ENCODE peak calls at places on chromosome 7, in ten cellular contexts. One of them, this sample, is unnamed. For H3K27me3, the result is how much of the 10 kb centered on the place peaks cover.

GRCh38 chr7:80611353-80611752 is 27.1 kb upstream of the CD36 start:
- DNase-seq in breast epithelium: no peak
- DNase-seq in hepatocyte: no peak
- DNase-seq in HCT116: no peak
- DNase-seq in fibroblast of lung: no peak
- DNase-seq in brain microvascular endothelial cell: no peak
- DNase-seq in colonic mucosa: no peak
- DNase-seq in IMR-90: no peak
- DNase-seq in MM.1S: no peak
- DNase-seq in CD4-positive, CD25-positive, alpha-beta regulatory T cell: no peak
- DNase-seq in this sample: no peak

GRCh38 chr7:100372256-100372655 is 1.0 kb upstream of the PILRA start:
- DNase-seq in IMR-90: peak
- DNase-seq in fibroblast of lung: peak
- DNase-seq in CD4-positive, CD25-positive, alpha-beta regulatory T cell: no peak
- DNase-seq in breast epithelium: no peak
- DNase-seq in HCT116: no peak
- DNase-seq in colonic mucosa: no peak
- DNase-seq in hepatocyte: peak
- DNase-seq in brain microvascular endothelial cell: peak
- DNase-seq in MM.1S: no peak
- DNase-seq in this sample: no peak

GRCh38 chr7:78679477-78679876 is 774.0 kb downstream of the MAGI2 start:
- DNase-seq in colonic mucosa: no peak
- DNase-seq in HCT116: no peak
- DNase-seq in breast epithelium: no peak
- DNase-seq in fibroblast of lung: no peak
- DNase-seq in MM.1S: peak
- DNase-seq in hepatocyte: no peak
- DNase-seq in CD4-positive, CD25-positive, alpha-beta regulatory T cell: no peak
- DNase-seq in brain microvascular endothelial cell: no peak
- DNase-seq in IMR-90: no peak
- DNase-seq in this sample: no peak

GRCh38 chr7:322111-322671 is 32.2 kb downstream of the FOXL3 start:
- DNase-seq in CD4-positive, CD25-positive, alpha-beta regulatory T cell: peak
- DNase-seq in brain microvascular endothelial cell: no peak
- DNase-seq in colonic mucosa: peak
- DNase-seq in IMR-90: peak
- DNase-seq in MM.1S: peak
- DNase-seq in fibroblast of lung: peak
- DNase-seq in hepatocyte: peak
- DNase-seq in HCT116: peak
- DNase-seq in breast epithelium: peak
- DNase-seq in this sample: peak

GRCh38 chr7:49911906-49912305 is 138.5 kb downstream of the VWC2 start:
- DNase-seq in colonic mucosa: no peak
- DNase-seq in HCT116: no peak
- DNase-seq in MM.1S: no peak
- DNase-seq in hepatocyte: no peak
- DNase-seq in CD4-positive, CD25-positive, alpha-beta regulatory T cell: no peak
- DNase-seq in fibroblast of lung: no peak
- DNase-seq in breast epithelium: no peak
- DNase-seq in brain microvascular endothelial cell: no peak
- DNase-seq in IMR-90: no peak
- DNase-seq in this sample: no peak

GRCh38 chr7:72444023-72444776 is 32.1 kb upstream of the CALN1 start:
- DNase-seq in fibroblast of lung: no peak
- DNase-seq in hepatocyte: peak
- DNase-seq in brain microvascular endothelial cell: no peak
- DNase-seq in breast epithelium: no peak
- DNase-seq in HCT116: no peak
- DNase-seq in CD4-positive, CD25-positive, alpha-beta regulatory T cell: no peak
- DNase-seq in MM.1S: no peak
- DNase-seq in IMR-90: no peak
- DNase-seq in colonic mucosa: no peak
- DNase-seq in this sample: no peak

GRCh38 chr7:2782565-2782964 is 61.5 kb downstream of the GNA12 start:
- DNase-seq in CD4-positive, CD25-positive, alpha-beta regulatory T cell: no peak
- DNase-seq in hepatocyte: no peak
- DNase-seq in brain microvascular endothelial cell: no peak
- DNase-seq in colonic mucosa: no peak
- DNase-seq in HCT116: no peak
- DNase-seq in MM.1S: no peak
- DNase-seq in IMR-90: no peak
- DNase-seq in fibroblast of lung: no peak
- DNase-seq in breast epithelium: no peak
- DNase-seq in this sample: no peak

GRCh38 chr7:31083205-31083801 is 31.2 kb downstream of the ADCYAP1R1 start:
- DNase-seq in CD4-positive, CD25-positive, alpha-beta regulatory T cell: no peak
- DNase-seq in IMR-90: no peak
- DNase-seq in brain microvascular endothelial cell: no peak
- DNase-seq in breast epithelium: no peak
- DNase-seq in colonic mucosa: no peak
- DNase-seq in HCT116: no peak
- DNase-seq in MM.1S: no peak
- DNase-seq in fibroblast of lung: no peak
- DNase-seq in hepatocyte: no peak
- DNase-seq in this sample: no peak

GRCh38 chr7:24477807-24478655 is 95.2 kb upstream of the PALS2 start:
- DNase-seq in HCT116: no peak
- DNase-seq in hepatocyte: peak
- DNase-seq in CD4-positive, CD25-positive, alpha-beta regulatory T cell: no peak
- DNase-seq in brain microvascular endothelial cell: peak
- DNase-seq in breast epithelium: no peak
- DNase-seq in IMR-90: peak
- DNase-seq in fibroblast of lung: peak
- DNase-seq in colonic mucosa: no peak
- DNase-seq in MM.1S: no peak
- DNase-seq in this sample: peak

GRCh38 chr7:94223375-94224084 is 171.2 kb upstream of the COL1A2 start:
- DNase-seq in MM.1S: no peak
- DNase-seq in colonic mucosa: no peak
- DNase-seq in brain microvascular endothelial cell: peak
- DNase-seq in breast epithelium: no peak
- DNase-seq in IMR-90: peak
- DNase-seq in fibroblast of lung: peak
- DNase-seq in HCT116: peak
- DNase-seq in CD4-positive, CD25-positive, alpha-beta regulatory T cell: no peak
- DNase-seq in hepatocyte: peak
- DNase-seq in this sample: peak

GRCh38 chr7:6654113-6654841 is 17.2 kb downstream of the ZNF316 start:
- DNase-seq in brain microvascular endothelial cell: no peak
- DNase-seq in fibroblast of lung: no peak
- DNase-seq in hepatocyte: no peak
- DNase-seq in breast epithelium: no peak
- DNase-seq in CD4-positive, CD25-positive, alpha-beta regulatory T cell: no peak
- DNase-seq in colonic mucosa: no peak
- DNase-seq in IMR-90: no peak
- DNase-seq in MM.1S: no peak
- DNase-seq in HCT116: no peak
- DNase-seq in this sample: no peak

GRCh38 chr7:42236266-42237161 is 495 bp downstream of the GLI3 start:
- DNase-seq in CD4-positive, CD25-positive, alpha-beta regulatory T cell: no peak
- DNase-seq in brain microvascular endothelial cell: peak
- DNase-seq in fibroblast of lung: peak
- DNase-seq in HCT116: no peak
- DNase-seq in IMR-90: peak
- DNase-seq in hepatocyte: peak
- DNase-seq in colonic mucosa: peak
- DNase-seq in breast epithelium: no peak
- DNase-seq in MM.1S: peak
- DNase-seq in this sample: peak

GRCh38 chr7:123562121-123562520 is 4.5 kb upstream of the NDUFA5 start:
- DNase-seq in hepatocyte: no peak
- DNase-seq in brain microvascular endothelial cell: no peak
- DNase-seq in colonic mucosa: no peak
- DNase-seq in fibroblast of lung: no peak
- DNase-seq in IMR-90: no peak
- DNase-seq in breast epithelium: no peak
- DNase-seq in CD4-positive, CD25-positive, alpha-beta regulatory T cell: no peak
- DNase-seq in HCT116: no peak
- DNase-seq in MM.1S: no peak
- DNase-seq in this sample: no peak

GRCh38 chr7:33091111-33091531 is 18.1 kb downstream of the RP9 start:
- DNase-seq in colonic mucosa: no peak
- DNase-seq in fibroblast of lung: peak
- DNase-seq in CD4-positive, CD25-positive, alpha-beta regulatory T cell: no peak
- DNase-seq in breast epithelium: no peak
- DNase-seq in HCT116: no peak
- DNase-seq in hepatocyte: no peak
- DNase-seq in IMR-90: peak
- DNase-seq in MM.1S: no peak
- DNase-seq in brain microvascular endothelial cell: no peak
- DNase-seq in this sample: no peak

GRCh38 chr7:130322615-130323014 is 22.0 kb upstream of the CPA5 start:
- DNase-seq in IMR-90: no peak
- DNase-seq in hepatocyte: no peak
- DNase-seq in MM.1S: no peak
- DNase-seq in fibroblast of lung: no peak
- DNase-seq in HCT116: no peak
- DNase-seq in breast epithelium: peak
- DNase-seq in brain microvascular endothelial cell: no peak
- DNase-seq in colonic mucosa: no peak
- DNase-seq in CD4-positive, CD25-positive, alpha-beta regulatory T cell: no peak
- DNase-seq in this sample: no peak

GRCh38 chr7:61576-62360 is 130.6 kb upstream of the FAM20C start:
- DNase-seq in colonic mucosa: no peak
- DNase-seq in hepatocyte: no peak
- DNase-seq in fibroblast of lung: no peak
- DNase-seq in CD4-positive, CD25-positive, alpha-beta regulatory T cell: no peak
- DNase-seq in MM.1S: no peak
- DNase-seq in breast epithelium: no peak
- DNase-seq in HCT116: no peak
- DNase-seq in IMR-90: no peak
- DNase-seq in brain microvascular endothelial cell: no peak
- DNase-seq in this sample: no peak

GRCh38 chr7:25665346-25665745 is 437.1 kb upstream of the NPVF start:
- DNase-seq in hepatocyte: no peak
- DNase-seq in IMR-90: no peak
- DNase-seq in MM.1S: no peak
- DNase-seq in colonic mucosa: no peak
- DNase-seq in fibroblast of lung: no peak
- DNase-seq in breast epithelium: no peak
- DNase-seq in brain microvascular endothelial cell: no peak
- DNase-seq in HCT116: no peak
- DNase-seq in CD4-positive, CD25-positive, alpha-beta regulatory T cell: no peak
- DNase-seq in this sample: no peak

GRCh38 chr7:129494041-129494440 is 8.3 kb upstream of the SMKR1 start:
- DNase-seq in hepatocyte: peak
- DNase-seq in MM.1S: peak
- DNase-seq in brain microvascular endothelial cell: peak
- DNase-seq in IMR-90: peak
- DNase-seq in fibroblast of lung: peak
- DNase-seq in colonic mucosa: no peak
- DNase-seq in breast epithelium: no peak
- DNase-seq in HCT116: no peak
- DNase-seq in CD4-positive, CD25-positive, alpha-beta regulatory T cell: no peak
- DNase-seq in this sample: peak

GRCh38 chr7:119964640-119965542 is 308.1 kb upstream of the KCND2 start:
- DNase-seq in MM.1S: peak
- DNase-seq in brain microvascular endothelial cell: peak
- DNase-seq in hepatocyte: no peak
- DNase-seq in fibroblast of lung: peak
- DNase-seq in IMR-90: peak
- DNase-seq in CD4-positive, CD25-positive, alpha-beta regulatory T cell: no peak
- DNase-seq in colonic mucosa: no peak
- DNase-seq in HCT116: no peak
- DNase-seq in breast epithelium: no peak
- DNase-seq in this sample: no peak

GRCh38 chr7:122465296-122465695 is 160.7 kb upstream of the FEZF1 start:
- DNase-seq in fibroblast of lung: no peak
- DNase-seq in colonic mucosa: no peak
- DNase-seq in hepatocyte: no peak
- DNase-seq in MM.1S: no peak
- DNase-seq in CD4-positive, CD25-positive, alpha-beta regulatory T cell: no peak
- DNase-seq in IMR-90: no peak
- DNase-seq in breast epithelium: no peak
- DNase-seq in HCT116: no peak
- DNase-seq in brain microvascular endothelial cell: no peak
- DNase-seq in this sample: no peak

GRCh38 chr7:45075871-45076796 is 12.6 kb downstream of the NACAD start:
- DNase-seq in brain microvascular endothelial cell: no peak
- DNase-seq in IMR-90: no peak
- DNase-seq in CD4-positive, CD25-positive, alpha-beta regulatory T cell: no peak
- DNase-seq in breast epithelium: no peak
- DNase-seq in HCT116: no peak
- DNase-seq in MM.1S: no peak
- DNase-seq in colonic mucosa: no peak
- DNase-seq in hepatocyte: no peak
- DNase-seq in fibroblast of lung: no peak
- DNase-seq in this sample: no peak
- H3K27me3 ChIP-seq in brain microvascular endothelial cell: under half
- H3K27me3 ChIP-seq in IMR-90: under half
- H3K27me3 ChIP-seq in CD4-positive, CD25-positive, alpha-beta regulatory T cell: under half
- H3K27me3 ChIP-seq in breast epithelium: under half
- H3K27me3 ChIP-seq in HCT116: under half
- H3K27me3 ChIP-seq in MM.1S: under half
- H3K27me3 ChIP-seq in colonic mucosa: under half
- H3K27me3 ChIP-seq in hepatocyte: under half
- H3K27me3 ChIP-seq in fibroblast of lung: under half
- H3K27me3 ChIP-seq in this sample: under half

GRCh38 chr7:127996253-127997071 is 34.8 kb downstream of the LRRC4 start:
- DNase-seq in CD4-positive, CD25-positive, alpha-beta regulatory T cell: no peak
- DNase-seq in colonic mucosa: no peak
- DNase-seq in breast epithelium: no peak
- DNase-seq in MM.1S: no peak
- DNase-seq in hepatocyte: no peak
- DNase-seq in HCT116: no peak
- DNase-seq in IMR-90: no peak
- DNase-seq in fibroblast of lung: no peak
- DNase-seq in brain microvascular endothelial cell: no peak
- DNase-seq in this sample: peak
- H3K27ac ChIP-seq in CD4-positive, CD25-positive, alpha-beta regulatory T cell: no peak
- H3K27ac ChIP-seq in colonic mucosa: no peak
- H3K27ac ChIP-seq in breast epithelium: no peak
- H3K27ac ChIP-seq in MM.1S: no peak
- H3K27ac ChIP-seq in hepatocyte: peak
- H3K27ac ChIP-seq in HCT116: no peak
- H3K27ac ChIP-seq in IMR-90: peak
- H3K27ac ChIP-seq in fibroblast of lung: no peak
- H3K27ac ChIP-seq in brain microvascular endothelial cell: no peak
- H3K27ac ChIP-seq in this sample: peak

GRCh38 chr7:39260279-39260844 is 282.7 kb downstream of the POU6F2 start:
- DNase-seq in MM.1S: no peak
- DNase-seq in CD4-positive, CD25-positive, alpha-beta regulatory T cell: no peak
- DNase-seq in fibroblast of lung: no peak
- DNase-seq in colonic mucosa: no peak
- DNase-seq in HCT116: no peak
- DNase-seq in IMR-90: no peak
- DNase-seq in hepatocyte: no peak
- DNase-seq in brain microvascular endothelial cell: no peak
- DNase-seq in breast epithelium: no peak
- DNase-seq in this sample: no peak

GRCh38 chr7:39259391-39260003 is 281.8 kb downstream of the POU6F2 start:
- DNase-seq in CD4-positive, CD25-positive, alpha-beta regulatory T cell: no peak
- DNase-seq in fibroblast of lung: no peak
- DNase-seq in colonic mucosa: no peak
- DNase-seq in brain microvascular endothelial cell: no peak
- DNase-seq in MM.1S: no peak
- DNase-seq in breast epithelium: no peak
- DNase-seq in HCT116: no peak
- DNase-seq in IMR-90: no peak
- DNase-seq in hepatocyte: no peak
- DNase-seq in this sample: no peak
- H3K27me3 ChIP-seq in CD4-positive, CD25-positive, alpha-beta regulatory T cell: under half
- H3K27me3 ChIP-seq in fibroblast of lung: under half
- H3K27me3 ChIP-seq in colonic mucosa: under half
- H3K27me3 ChIP-seq in brain microvascular endothelial cell: under half
- H3K27me3 ChIP-seq in MM.1S: under half
- H3K27me3 ChIP-seq in breast epithelium: under half
- H3K27me3 ChIP-seq in HCT116: under half
- H3K27me3 ChIP-seq in IMR-90: under half
- H3K27me3 ChIP-seq in hepatocyte: under half
- H3K27me3 ChIP-seq in this sample: under half

GRCh38 chr7:157867685-157868305 is 531.0 kb downstream of the DNAJB6 start:
- DNase-seq in hepatocyte: no peak
- DNase-seq in CD4-positive, CD25-positive, alpha-beta regulatory T cell: no peak
- DNase-seq in fibroblast of lung: no peak
- DNase-seq in breast epithelium: no peak
- DNase-seq in MM.1S: no peak
- DNase-seq in IMR-90: no peak
- DNase-seq in colonic mucosa: no peak
- DNase-seq in brain microvascular endothelial cell: no peak
- DNase-seq in HCT116: no peak
- DNase-seq in this sample: no peak
- H3K27ac ChIP-seq in hepatocyte: no peak
- H3K27ac ChIP-seq in CD4-positive, CD25-positive, alpha-beta regulatory T cell: no peak
- H3K27ac ChIP-seq in fibroblast of lung: no peak
- H3K27ac ChIP-seq in breast epithelium: no peak
- H3K27ac ChIP-seq in MM.1S: no peak
- H3K27ac ChIP-seq in IMR-90: no peak
- H3K27ac ChIP-seq in colonic mucosa: no peak
- H3K27ac ChIP-seq in brain microvascular endothelial cell: no peak
- H3K27ac ChIP-seq in HCT116: no peak
- H3K27ac ChIP-seq in this sample: no peak

This sample was measured in SJSA1.